ENCODE peak calls at places on chromosomes 1 and 21, in six cellular contexts. I is cortex of kidney, F is amniotic stem cell, N is kidney epithelial cell, C is T-helper 1 cell, U is psoas muscle. O is an unnamed sample.
A peak's percentile ranks its signal among the peaks of the same experiment; 100 is the strongest.

GRCh38 chr1:81509619-81510018 is 291.1 kb upstream of the ADGRL2 start:
- DNase-seq in I (no peak), F (no peak), N (no peak), C (no peak), U (no peak), O (no peak)

GRCh38 chr1:153357076-153357852 is 390 bp upstream of the S100A9 start:
- DNase-seq in I (no peak), F (no peak), N (no peak), C (no peak), U (peak; percentile 76), O (no peak)

GRCh38 chr1:94555091-94555490 is 13.5 kb upstream of the F3 start:
- DNase-seq in I (no peak), F (no peak), N (no peak), C (no peak), U (no peak), O (no peak)

GRCh38 chr1:215590779-215591491 is 23.8 kb downstream of the KCTD3 start:
- DNase-seq in I (no peak), F (no peak), N (no peak), C (no peak), U (no peak), O (no peak)

GRCh38 chr1:182460550-182460951 is 10.6 kb downstream of the RGSL1 start:
- DNase-seq in I (no peak), F (no peak), N (no peak), C (no peak), U (no peak), O (no peak)

GRCh38 chr1:222792744-222793143 is 22.1 kb upstream of the DISP1 start:
- DNase-seq in I (no peak), F (no peak), N (no peak), C (no peak), U (no peak), O (no peak)

GRCh38 chr1:246836169-246836568 is 95.6 kb downstream of the AHCTF1 start:
- DNase-seq in I (no peak), F (no peak), N (no peak), C (no peak), U (no peak), O (no peak)

GRCh38 chr1:117582341-117582902 is 23.4 kb upstream of the TENT5C start:
- DNase-seq in I (no peak), F (no peak), N (no peak), C (no peak), U (no peak), O (no peak)

GRCh38 chr21:14889080-14889805 is 175.6 kb downstream of the NRIP1 start:
- DNase-seq in I (no peak), F (no peak), N (no peak), C (no peak), U (no peak), O (no peak)

GRCh38 chr1:20534659-20535417 is 17.5 kb upstream of the FAM43B start:
- DNase-seq in I (no peak), F (no peak), N (no peak), C (no peak), U (no peak), O (no peak)

GRCh38 chr1:48916121-48917069 is 139.7 kb upstream of the BEND5 start:
- DNase-seq in I (no peak), F (peak; percentile 49), N (no peak), C (no peak), U (no peak), O (no peak)

GRCh38 chr1:48876221-48876785 is 99.6 kb upstream of the BEND5 start:
- DNase-seq in I (no peak), F (peak; percentile 12), N (no peak), C (no peak), U (no peak), O (no peak)

GRCh38 chr1:206725053-206725963 is 40.6 kb downstream of the MAPKAPK2 start:
- DNase-seq in I (no peak), F (no peak), N (no peak), C (peak; percentile 40), U (no peak), O (no peak)

GRCh38 chr1:226217273-226217672 is 6.2 kb upstream of the MIXL1 start:
- DNase-seq in I (no peak), F (no peak), N (no peak), C (no peak), U (no peak), O (no peak)

GRCh38 chr21:28436286-28436932 is 556.3 kb downstream of the LTN1 start:
- DNase-seq in I (no peak), F (no peak), N (peak; percentile 49), C (no peak), U (no peak), O (no peak)

GRCh38 chr21:41615613-41616012 is 107.7 kb upstream of the TMPRSS2 start:
- DNase-seq in I (no peak), F (peak; percentile 76), N (no peak), C (no peak), U (no peak), O (no peak)

GRCh38 chr21:26389971-26390641 is 183.0 kb downstream of the CYYR1 start:
- DNase-seq in I (no peak), F (peak; percentile 37), N (peak; percentile 78), C (no peak), U (no peak), O (no peak)

GRCh38 chr1:36203554-36204346 is 20.5 kb upstream of the THRAP3 start:
- DNase-seq in I (no peak), F (no peak), N (no peak), C (no peak), U (peak; percentile 91), O (no peak)

GRCh38 chr1:110734146-110734680 is 59.5 kb upstream of the KCNA3 start:
- DNase-seq in I (no peak), F (no peak), N (no peak), C (no peak), U (no peak), O (no peak)

GRCh38 chr1:234139966-234140365 is 233.3 kb upstream of the COA6 start:
- DNase-seq in I (no peak), F (no peak), N (peak; percentile 82), C (no peak), U (no peak), O (no peak)

GRCh38 chr1:205972491-205973168 is 29.4 kb upstream of the SLC26A9 start:
- DNase-seq in I (no peak), F (no peak), N (no peak), C (no peak), U (no peak), O (no peak)

GRCh38 chr1:59411147-59411546 is 114.3 kb downstream of the FGGY start:
- DNase-seq in I (no peak), F (no peak), N (no peak), C (no peak), U (no peak), O (no peak)

GRCh38 chr1:174296309-174296708 is 137.0 kb downstream of the RABGAP1L start:
- DNase-seq in I (no peak), F (no peak), N (no peak), C (no peak), U (no peak), O (no peak)

GRCh38 chr1:30085814-30086770 is 637.3 kb downstream of the MATN1 start:
- DNase-seq in I (no peak), F (no peak), N (no peak), C (no peak), U (peak; percentile 64), O (no peak)